ENCODE peak calls at places on chromosomes 4 and X, in eight cellular contexts. P, Q, B, Y, D, G, L and C are unnamed samples. For H3K27me3, the result is how much of the 10 kb centered on the place peaks cover.

GRCh38 chr4:23097251-23097650 is 404.5 kb downstream of the GBA3 start:
- DNase-seq in D (no peak), G (no peak), L (no peak), Y (no peak), P (no peak), B (no peak), Q (no peak), C (no peak)

GRCh38 chrX:149453030-149453429 is 52.1 kb downstream of the IDS start:
- DNase-seq in G (no peak), L (no peak), Q (no peak), P (no peak), Y (no peak), B (no peak), D (no peak), C (no peak)

GRCh38 chr4:185015108-185015507 is 3.2 kb upstream of the HELT start:
- DNase-seq in B (no peak), Y (no peak), L (no peak), D (no peak), Q (no peak), P (no peak), G (no peak), C (no peak)

GRCh38 chr4:51843309-51844156 is 580 bp downstream of the DCUN1D4 start:
- DNase-seq in G (peak), Y (peak), D (peak), Q (no peak), L (peak), B (peak), P (peak), C (peak)

GRCh38 chr4:15325987-15326386 is 101.8 kb upstream of the C1QTNF7 start:
- DNase-seq in Y (no peak), P (no peak), B (no peak), G (no peak), Q (no peak), D (no peak), L (no peak), C (no peak)

GRCh38 chrX:143945171-143945570 is 61.3 kb downstream of the UBE2NL start:
- DNase-seq in B (no peak), P (no peak), G (no peak), L (no peak), Q (no peak), Y (no peak), D (no peak), C (no peak)

GRCh38 chr4:60195256-60195655 is 1004.9 kb upstream of the ADGRL3 start:
- DNase-seq in B (no peak), P (no peak), D (no peak), G (no peak), Y (no peak), L (no peak), Q (no peak), C (no peak)

GRCh38 chr4:47315346-47315745 is 148.2 kb downstream of the COMMD8 start:
- DNase-seq in G (no peak), B (no peak), D (no peak), Y (no peak), P (no peak), L (no peak), Q (no peak), C (no peak)

GRCh38 chrX:55715847-55716246 is 1.7 kb upstream of the RRAGB start:
- DNase-seq in Y (peak), Q (no peak), G (no peak), B (no peak), D (peak), P (no peak), L (peak), C (no peak)

GRCh38 chr4:10691651-10692050 is 7.1 kb upstream of the CLNK start:
- DNase-seq in D (no peak), Y (no peak), G (no peak), B (no peak), Q (no peak), L (no peak), P (no peak), C (no peak)

GRCh38 chrX:46599051-46599560 is 25.5 kb downstream of the CHST7 start:
- DNase-seq in G (no peak), P (no peak), B (no peak), L (no peak), Q (no peak), Y (no peak), D (no peak), C (no peak)

GRCh38 chrX:14496674-14497073 is 32.7 kb upstream of the GLRA2 start:
- DNase-seq in D (no peak), Q (no peak), G (no peak), L (no peak), Y (no peak), B (no peak), P (no peak), C (no peak)

GRCh38 chrX:30620125-30620524 is 33.1 kb upstream of the GK start:
- DNase-seq in L (no peak), P (no peak), Y (no peak), Q (no peak), G (no peak), B (no peak), D (no peak), C (no peak)

GRCh38 chr4:177964061-177964460 is 521.8 kb upstream of the AGA start:
- DNase-seq in Q (no peak), P (no peak), G (no peak), Y (no peak), D (no peak), B (no peak), L (no peak), C (no peak)

GRCh38 chrX:34653811-34654210 is 3.3 kb downstream of the TMEM47 start:
- DNase-seq in Y (no peak), G (no peak), B (no peak), P (no peak), L (no peak), Q (no peak), D (no peak), C (no peak)

GRCh38 chr4:108370291-108370690 is 201.6 kb upstream of the LEF1 start:
- DNase-seq in B (no peak), L (no peak), D (no peak), Y (no peak), G (no peak), P (no peak), Q (no peak), C (no peak)

GRCh38 chrX:113947548-113947947 is 636.3 kb upstream of the HTR2C start:
- DNase-seq in P (no peak), G (peak), Q (no peak), B (no peak), D (no peak), L (peak), Y (peak), C (no peak)

GRCh38 chr4:145731026-145731425 is 51.1 kb downstream of the C4orf51 start:
- DNase-seq in D (no peak), B (no peak), G (peak), Y (no peak), L (no peak), Q (peak), P (no peak), C (peak)

GRCh38 chr4:184936071-184936470 is 82.2 kb upstream of the HELT start:
- DNase-seq in Q (no peak), B (no peak), G (no peak), P (no peak), L (no peak), Y (no peak), D (no peak), C (no peak)

GRCh38 chrX:149512225-149512885 is 7.2 kb upstream of the IDS start:
- DNase-seq in B (no peak), Y (peak), G (peak), Q (no peak), L (peak), P (peak), D (peak), C (peak)

GRCh38 chrX:45632506-45632905 is 431.8 kb upstream of the DIPK2B start:
- DNase-seq in B (no peak), D (peak), P (no peak), Y (no peak), G (no peak), Q (no peak), L (no peak), C (no peak)

GRCh38 chrX:76454456-76454927 is 27.0 kb downstream of the MAGEE1 start:
- DNase-seq in B (no peak), L (peak), G (peak), Y (peak), P (peak), Q (no peak), D (peak), C (no peak)

GRCh38 chrX:109374276-109374960 is 107.5 kb downstream of the GUCY2F start:
- DNase-seq in L (no peak), Y (no peak), P (no peak), D (no peak), G (no peak), B (no peak), Q (no peak), C (no peak)

GRCh38 chrX:149518236-149518635 is 13.1 kb upstream of the IDS start:
- DNase-seq in Q (no peak), L (no peak), D (no peak), P (no peak), Y (no peak), G (no peak), B (no peak), C (no peak)

GRCh38 chr4:78627046-78627965 is 75.7 kb downstream of the ANXA3 start:
- DNase-seq in B (no peak), D (no peak), L (no peak), G (peak), Y (no peak), Q (no peak), P (no peak), C (no peak)

GRCh38 chrX:67555578-67556203 is 11.9 kb downstream of the AR start:
- DNase-seq in L (peak), P (no peak), G (peak), D (peak), B (peak), Y (peak), Q (no peak), C (no peak)

GRCh38 chrX:67780694-67781109 is 236.9 kb downstream of the AR start:
- DNase-seq in B (peak), G (peak), Q (peak), L (no peak), D (peak), Y (no peak), P (no peak), C (peak)

GRCh38 chrX:115649461-115650063 is 88.6 kb downstream of the PLS3 start:
- DNase-seq in Y (no peak), G (no peak), Q (no peak), D (no peak), B (no peak), L (no peak), P (no peak), C (no peak)

GRCh38 chr4:141131738-141132688 is 1.3 kb downstream of the RNF150 start:
- DNase-seq in Q (no peak), D (peak), G (peak), P (no peak), B (peak), L (no peak), Y (peak), C (no peak)

GRCh38 chrX:17616936-17617335 is 120.4 kb upstream of the SCML1 start:
- DNase-seq in Y (no peak), G (no peak), D (no peak), Q (no peak), B (no peak), L (no peak), P (no peak), C (no peak)

GRCh38 chrX:115561605-115562491 is 874 bp downstream of the PLS3 start:
- DNase-seq in B (peak), D (peak), L (no peak), P (no peak), Y (peak), Q (no peak), G (peak), C (peak)

GRCh38 chrX:37646254-37646653 is 39.3 kb upstream of the XK start:
- DNase-seq in Q (no peak), L (no peak), G (no peak), D (no peak), B (no peak), P (no peak), Y (no peak), C (no peak)

GRCh38 chr4:2962614-2963184 is 507 bp downstream of the NOP14 start:
- DNase-seq in Y (peak), G (peak), Q (no peak), P (no peak), D (peak), L (peak), B (no peak), C (no peak)

GRCh38 chr4:101475246-101475645 is 127.9 kb upstream of the PPP3CA start:
- DNase-seq in L (no peak), Q (no peak), B (no peak), Y (no peak), D (no peak), P (no peak), G (no peak), C (no peak)

GRCh38 chr4:1008840-1009646 is 2.4 kb upstream of the FGFRL1 start:
- DNase-seq in G (no peak), B (peak), D (no peak), L (no peak), Y (no peak), Q (no peak), P (peak), C (peak)

GRCh38 chr4:41747230-41748055 is 1.1 kb downstream of the PHOX2B start:
- DNase-seq in D (no peak), B (no peak), G (no peak), P (no peak), Q (no peak), Y (peak), L (no peak), C (no peak)
- H3K27me3 ChIP-seq in D (under half), B (half or more), G (half or more), P (under half), Q (half or more), Y (half or more), L (under half), C (half or more)

GRCh38 chrX:132467029-132467428 is 21.8 kb downstream of the MBNL3 start:
- DNase-seq in Q (no peak), L (no peak), D (no peak), P (no peak), B (no peak), G (no peak), Y (no peak), C (no peak)
- H3K27me3 ChIP-seq in Q (under half), L (under half), D (under half), P (under half), B (under half), G (under half), Y (under half), C (under half)

GRCh38 chrX:10377427-10377826 is 220.7 kb downstream of the CLCN4 start:
- DNase-seq in L (no peak), G (no peak), D (no peak), B (no peak), P (no peak), Y (no peak), Q (no peak), C (no peak)
- H3K27me3 ChIP-seq in L (under half), G (under half), D (under half), B (under half), P (under half), Y (under half), Q (under half), C (under half)

GRCh38 chrX:153640736-153641574 is 6.0 kb upstream of the DUSP9 start:
- DNase-seq in Y (peak), G (peak), B (no peak), L (no peak), Q (no peak), D (no peak), P (no peak), C (no peak)
- H3K27me3 ChIP-seq in Y (half or more), G (under half), B (under half), L (under half), Q (under half), D (under half), P (under half), C (under half)

GRCh38 chrX:33133320-33133719 is 78.0 kb downstream of the DMD start:
- DNase-seq in B (no peak), D (no peak), Y (no peak), L (no peak), G (no peak), P (no peak), Q (no peak), C (no peak)

GRCh38 chrX:33134164-33134563 is 77.2 kb downstream of the DMD start:
- DNase-seq in Q (no peak), B (no peak), G (no peak), Y (no peak), P (no peak), D (no peak), L (no peak), C (no peak)

GRCh38 chrX:33128048-33128805 is 83.1 kb downstream of the DMD start:
- DNase-seq in L (peak), D (no peak), B (no peak), P (no peak), G (no peak), Q (no peak), Y (no peak), C (no peak)

GRCh38 chrX:33132569-33132968 is 78.8 kb downstream of the DMD start:
- DNase-seq in B (no peak), D (no peak), Y (no peak), G (no peak), L (no peak), Q (no peak), P (no peak), C (no peak)
- H3K27me3 ChIP-seq in B (under half), D (under half), Y (under half), G (under half), L (under half), Q (under half), P (under half), C (under half)

GRCh38 chrX:25646156-25646555 is 492.0 kb upstream of the MAGEB18 start:
- DNase-seq in D (no peak), L (no peak), Y (peak), P (no peak), B (no peak), G (no peak), Q (no peak), C (no peak)

GRCh38 chrX:25640276-25640675 is 497.9 kb upstream of the MAGEB18 start:
- DNase-seq in P (no peak), D (no peak), B (no peak), L (no peak), G (no peak), Y (no peak), Q (no peak), C (no peak)
- H3K27me3 ChIP-seq in P (under half), D (under half), B (under half), L (under half), G (under half), Y (under half), Q (under half), C (under half)

GRCh38 chrX:103839404-103839803 is 7.3 kb upstream of the RAB9B start:
- DNase-seq in Y (no peak), D (no peak), G (no peak), B (no peak), P (no peak), Q (no peak), L (no peak), C (no peak)
- H3K27me3 ChIP-seq in Y (under half), D (under half), G (under half), B (under half), P (under half), Q (under half), L (under half), C (under half)

GRCh38 chrX:139691843-139692505 is 16.0 kb downstream of the MCF2 start:
- DNase-seq in B (no peak), P (no peak), Y (peak), L (no peak), G (peak), D (no peak), Q (no peak), C (no peak)
- H3K27me3 ChIP-seq in B (under half), P (under half), Y (under half), L (under half), G (under half), D (under half), Q (under half), C (under half)

GRCh38 chrX:104284407-104285000 is 29.8 kb upstream of the ESX1 start:
- DNase-seq in L (no peak), B (no peak), G (no peak), Y (no peak), D (no peak), P (no peak), Q (no peak), C (no peak)
- H3K27me3 ChIP-seq in L (under half), B (under half), G (under half), Y (under half), D (under half), P (under half), Q (under half), C (under half)

GRCh38 chrX:72130762-72131231 is 918 bp downstream of the RTL5 start:
- DNase-seq in Q (no peak), Y (peak), B (no peak), G (no peak), P (no peak), D (no peak), L (no peak), C (no peak)
- H3K27me3 ChIP-seq in Q (under half), Y (under half), B (under half), G (under half), P (under half), D (under half), L (under half), C (under half)